ENCODE peak calls at places on chromosome 1, in nine cellular contexts. K, E, X, I, Q, F, D, G and O are unnamed samples.

GRCh38 chr1:203171341-203172183 is 4.1 kb downstream of the MYBPH start:
- DNase-seq in K (no peak), D (no peak), X (no peak), F (no peak), E (no peak), Q (no peak), G (no peak), I (no peak), O (no peak)

GRCh38 chr1:26094677-26095383 is 16.8 kb upstream of the PDIK1L start:
- DNase-seq in D (no peak), I (peak), K (peak), Q (no peak), E (no peak), X (no peak), F (no peak), G (no peak), O (no peak)

GRCh38 chr1:46133181-46133658 is 791 bp upstream of the PIK3R3 start:
- DNase-seq in D (peak), F (peak), X (no peak), I (no peak), G (no peak), K (no peak), E (no peak), Q (no peak), O (no peak)

GRCh38 chr1:109252893-109253802 is 3.8 kb downstream of the CELSR2 start:
- DNase-seq in F (no peak), G (no peak), X (no peak), E (no peak), D (no peak), K (no peak), Q (no peak), I (no peak), O (no peak)

GRCh38 chr1:27145934-27146354 is 9.0 kb downstream of the SLC9A1 start:
- DNase-seq in D (no peak), G (no peak), K (no peak), E (peak), F (no peak), Q (peak), I (peak), X (peak), O (no peak)

GRCh38 chr1:203796223-203796747 is 862 bp downstream of the ZBED6 start:
- DNase-seq in I (peak), G (no peak), E (peak), F (peak), D (no peak), K (peak), X (no peak), Q (no peak), O (no peak)

GRCh38 chr1:231390071-231390470 is 32.0 kb downstream of the EGLN1 start:
- DNase-seq in K (no peak), F (no peak), E (no peak), X (no peak), Q (no peak), D (no peak), G (no peak), I (peak), O (no peak)

GRCh38 chr1:101288491-101288944 is 51.7 kb downstream of the S1PR1 start:
- DNase-seq in D (no peak), X (peak), I (peak), G (peak), K (peak), F (peak), Q (peak), E (peak), O (peak)

GRCh38 chr1:102472524-102472923 is 475.8 kb upstream of the OLFM3 start:
- DNase-seq in G (no peak), E (no peak), K (no peak), Q (no peak), F (no peak), I (no peak), D (no peak), X (no peak), O (no peak)

GRCh38 chr1:7281821-7282220 is 489.3 kb upstream of the VAMP3 start:
- DNase-seq in Q (peak), X (no peak), E (no peak), F (no peak), K (peak), G (no peak), I (peak), D (no peak), O (no peak)

GRCh38 chr1:226964611-226965486 is 24.8 kb downstream of the COQ8A start:
- DNase-seq in D (no peak), G (no peak), X (no peak), K (no peak), Q (no peak), F (no peak), E (no peak), I (no peak), O (no peak)

GRCh38 chr1:35576061-35576765 is 3.1 kb downstream of the TFAP2E start:
- DNase-seq in I (no peak), E (no peak), Q (no peak), F (no peak), D (no peak), X (no peak), G (no peak), K (no peak), O (no peak)

GRCh38 chr1:209172286-209172685 is 411.2 kb upstream of the CAMK1G start:
- DNase-seq in K (no peak), Q (no peak), G (no peak), D (no peak), E (no peak), I (peak), F (no peak), X (no peak), O (no peak)

GRCh38 chr1:4585216-4585615 is 69.2 kb upstream of the AJAP1 start:
- DNase-seq in D (no peak), X (no peak), I (no peak), F (peak), E (peak), G (no peak), K (no peak), Q (no peak), O (no peak)

GRCh38 chr1:234997201-234998173 is 131.2 kb downstream of the TOMM20 start:
- DNase-seq in G (no peak), F (no peak), K (peak), Q (peak), D (peak), I (peak), E (peak), X (peak), O (peak)

GRCh38 chr1:12587981-12588620 is 29.9 kb downstream of the DHRS3 start:
- DNase-seq in K (no peak), G (no peak), X (no peak), D (no peak), E (peak), I (peak), Q (no peak), F (no peak), O (no peak)

GRCh38 chr1:247303211-247303610 is 28.5 kb downstream of the ZNF496 start:
- DNase-seq in K (no peak), F (no peak), X (no peak), E (no peak), I (no peak), G (no peak), D (no peak), Q (no peak), O (no peak)

GRCh38 chr1:235030919-235031596 is 97.6 kb downstream of the TOMM20 start:
- DNase-seq in I (no peak), E (no peak), G (no peak), F (no peak), X (no peak), D (no peak), K (no peak), Q (no peak), O (no peak)

GRCh38 chr1:94279462-94279861 is 42.1 kb upstream of the ARHGAP29 start:
- DNase-seq in I (no peak), G (no peak), D (no peak), Q (no peak), X (no peak), F (no peak), K (no peak), E (no peak), O (no peak)

GRCh38 chr1:234845097-234845660 is 235.2 kb upstream of the IRF2BP2 start:
- DNase-seq in E (no peak), D (no peak), K (no peak), Q (no peak), F (peak), X (no peak), G (no peak), I (peak), O (no peak)

GRCh38 chr1:29579821-29580425 is 343.6 kb downstream of the PTPRU start:
- DNase-seq in D (no peak), F (no peak), K (no peak), E (no peak), I (peak), X (no peak), Q (peak), G (no peak), O (no peak)

GRCh38 chr1:179798864-179799516 is 55.9 kb downstream of the FAM163A start:
- DNase-seq in E (no peak), I (no peak), G (no peak), D (no peak), F (no peak), K (no peak), Q (no peak), X (no peak), O (no peak)

GRCh38 chr1:233368106-233368783 is 40.7 kb downstream of the MAP3K21 start:
- DNase-seq in Q (peak), F (no peak), G (no peak), K (no peak), D (no peak), E (peak), I (peak), X (peak), O (no peak)

GRCh38 chr1:82755671-82756070 is 954.9 kb downstream of the ADGRL2 start:
- DNase-seq in G (no peak), E (no peak), K (no peak), F (no peak), Q (no peak), I (peak), D (no peak), X (no peak), O (no peak)

GRCh38 chr1:61181016-61181560 is 98.7 kb downstream of the NFIA start:
- DNase-seq in F (no peak), Q (no peak), X (no peak), G (no peak), I (no peak), D (no peak), E (no peak), K (no peak), O (no peak)

GRCh38 chr1:208782186-208782585 is 538.0 kb upstream of the PLXNA2 start:
- DNase-seq in K (no peak), F (no peak), X (no peak), Q (no peak), E (no peak), G (no peak), D (no peak), I (no peak), O (no peak)

GRCh38 chr1:160066829-160067720 is 2.9 kb downstream of the KCNJ10 start:
- DNase-seq in I (no peak), G (no peak), F (no peak), D (no peak), Q (no peak), E (no peak), K (no peak), X (no peak), O (no peak)

GRCh38 chr1:191869790-191870312 is 288.4 kb upstream of the RGS18 start:
- DNase-seq in X (no peak), F (no peak), Q (no peak), D (no peak), I (no peak), G (no peak), E (no peak), K (no peak), O (no peak)

GRCh38 chr1:229600229-229600628 is 25.7 kb downstream of the TAF5L start:
- DNase-seq in D (no peak), Q (no peak), G (no peak), I (no peak), E (no peak), X (no peak), K (no peak), F (no peak), O (no peak)

GRCh38 chr1:110048923-110049601 is 14.6 kb downstream of the STRIP1 start:
- DNase-seq in X (no peak), K (no peak), Q (no peak), D (no peak), F (no peak), G (no peak), I (no peak), E (no peak), O (no peak)

GRCh38 chr1:227947678-227948492 is at the start of gene WNT9A:
- DNase-seq in X (peak), F (no peak), G (peak), E (peak), K (no peak), I (peak), Q (no peak), D (no peak), O (no peak)

GRCh38 chr1:54052470-54052933 is 502 bp downstream of the TMEM59 start:
- DNase-seq in G (peak), I (peak), D (no peak), X (peak), K (peak), E (peak), F (no peak), Q (no peak), O (no peak)

GRCh38 chr1:8107897-8108296 is 81.8 kb upstream of the ERRFI1 start:
- DNase-seq in E (no peak), I (no peak), D (no peak), X (no peak), K (no peak), Q (no peak), G (no peak), F (no peak), O (no peak)

GRCh38 chr1:6386371-6386949 is 7.1 kb downstream of the ACOT7 start:
- DNase-seq in Q (no peak), E (no peak), G (no peak), X (no peak), D (no peak), K (no peak), I (peak), F (no peak), O (no peak)

GRCh38 chr1:51488372-51489050 is 30.6 kb downstream of the EPS15 start:
- DNase-seq in K (no peak), I (peak), D (no peak), Q (no peak), F (no peak), X (no peak), G (no peak), E (no peak), O (no peak)